ENCODE peak calls at places on chromosomes 2 and 18, in seven cellular contexts. J is mesendoderm, B is mesenchymal stem cell, U is IMR-90, Q is H9, A is trophoblast cell, Z is H1. H is an unnamed sample.

GRCh38 chr18:7155887-7156286 is 38.3 kb upstream of the LAMA1 start:
- DNase-seq in B (no peak), A (no peak), U (no peak), J (no peak), Z (no peak), Q (no peak), H (no peak)

GRCh38 chr2:149877913-149878312 is 290.3 kb upstream of the MMADHC start:
- DNase-seq in J (no peak), B (no peak), A (no peak), Z (no peak), Q (no peak), U (peak; percentile 41), H (no peak)

GRCh38 chr2:23127465-23127864 is 257.5 kb upstream of the KLHL29 start:
- DNase-seq in J (no peak), B (no peak), Q (no peak), A (no peak), Z (no peak), U (no peak), H (no peak)

GRCh38 chr2:195520671-195521155 is 136.3 kb upstream of the SLC39A10 start:
- DNase-seq in A (peak; percentile 97), U (peak; percentile 99), J (peak; percentile 73), Z (no peak), B (peak; percentile 64), Q (no peak), H (no peak)

GRCh38 chr2:121295911-121296650 is 11.1 kb upstream of the TFCP2L1 start:
- DNase-seq in U (no peak), Z (no peak), A (no peak), J (no peak), B (no peak), Q (no peak), H (no peak)

GRCh38 chr2:75047189-75047812 is 88.9 kb downstream of the POLE4 start:
- DNase-seq in Z (no peak), A (peak; percentile 29), U (peak; percentile 79), J (no peak), B (peak; percentile 29), Q (no peak), H (no peak)

GRCh38 chr2:200702646-200703118 is 109.0 kb upstream of the BZW1 start:
- DNase-seq in B (no peak), Q (no peak), U (no peak), A (peak; percentile 18), Z (no peak), J (no peak), H (no peak)

GRCh38 chr18:55405655-55406373 is 182.2 kb downstream of the TCF4 start:
- DNase-seq in Z (no peak), A (peak; percentile 8), U (peak; percentile 95), B (peak; percentile 91), J (peak; percentile 58), Q (no peak), H (no peak)

GRCh38 chr18:45316127-45316526 is 299.1 kb upstream of the SLC14A2 start:
- DNase-seq in U (no peak), B (no peak), Q (peak; percentile 48), Z (no peak), J (peak; percentile 70), A (no peak), H (no peak)

GRCh38 chr2:128503358-128504241 is 184.9 kb upstream of the HS6ST1 start:
- DNase-seq in B (no peak), A (no peak), Z (peak; percentile 30), Q (no peak), U (no peak), J (no peak), H (no peak)

GRCh38 chr18:77340815-77341214 is 91.2 kb downstream of the GALR1 start:
- DNase-seq in Q (no peak), Z (no peak), U (no peak), A (no peak), J (no peak), B (no peak), H (no peak)

GRCh38 chr18:77339093-77339492 is 89.4 kb downstream of the GALR1 start:
- DNase-seq in Q (no peak), B (no peak), A (no peak), Z (no peak), U (no peak), J (no peak), H (no peak)

GRCh38 chr18:77341527-77341926 is 91.9 kb downstream of the GALR1 start:
- DNase-seq in B (no peak), A (no peak), Z (no peak), U (no peak), Q (no peak), J (peak; percentile 14), H (no peak)

GRCh38 chr18:77342736-77343135 is 93.1 kb downstream of the GALR1 start:
- DNase-seq in Q (no peak), J (no peak), A (no peak), B (no peak), U (no peak), Z (no peak), H (no peak)

DNA sequence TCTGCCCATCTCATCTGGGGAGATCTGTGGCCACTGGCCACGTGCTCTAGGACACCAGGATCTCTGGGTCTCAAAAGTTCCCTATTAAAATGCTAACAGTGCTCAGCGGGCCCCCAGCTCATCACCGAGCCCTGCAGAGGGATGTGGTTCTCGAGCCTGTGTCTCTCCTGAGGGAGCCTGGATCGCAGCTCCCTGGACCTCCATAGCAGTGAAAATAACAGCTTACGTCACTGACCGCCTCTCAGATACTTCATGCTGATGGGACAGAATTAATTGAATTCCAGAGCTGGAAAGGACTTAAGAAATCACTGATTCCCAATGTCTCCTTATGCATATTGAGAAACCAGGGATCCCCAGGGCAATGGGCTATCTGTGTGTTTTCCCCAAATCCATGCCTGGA is 90.0 kb downstream of the GALR1 start:
- DNase-seq in A (no peak), Q (no peak), Z (no peak), J (no peak), B (no peak), U (no peak), H (no peak)
- H4K8ac ChIP-seq in A (no peak overlapping the region), Q (no peak overlapping the region), Z (no peak overlapping the region), J (no peak overlapping the region), B (no peak overlapping the region), U (no peak overlapping the region), H (no peak overlapping the region)

GRCh38 chr2:37348155-37348554 is 3.7 kb downstream of the QPCT start:
- DNase-seq in U (no peak), B (no peak), Q (no peak), A (no peak), J (no peak), Z (no peak), H (no peak)

GRCh38 chr2:37350034-37350433 is 5.6 kb downstream of the QPCT start:
- DNase-seq in Q (no peak), A (no peak), U (no peak), J (no peak), B (peak; percentile 3), Z (no peak), H (no peak)

GRCh38 chr2:37349376-37349775 is 4.9 kb downstream of the QPCT start:
- DNase-seq in A (peak; percentile 58), U (no peak), J (peak; percentile 83), Q (no peak), B (peak; percentile 65), Z (no peak), H (no peak)

GRCh38 chr2:37354571-37354970 is 10.1 kb downstream of the QPCT start:
- DNase-seq in Q (no peak), B (no peak), U (no peak), J (peak; percentile 63), A (peak; percentile 84), Z (no peak), H (no peak)

GRCh38 chr2:37350917-37351316 is 6.5 kb downstream of the QPCT start:
- DNase-seq in J (no peak), B (peak; percentile 2), A (no peak), Q (no peak), Z (no peak), U (no peak), H (no peak)
- H2AK5ac ChIP-seq in J (no peak overlapping the region), B (no peak overlapping the region), A (no peak overlapping the region), Q (no peak overlapping the region), Z (no peak overlapping the region), U (no peak overlapping the region), H (no peak overlapping the region)

GRCh38 chr18:9915291-9916066 is 1.7 kb downstream of the VAPA start:
- DNase-seq in U (peak; percentile 7), Z (no peak), B (peak; percentile 26), J (no peak), Q (no peak), A (no peak), H (no peak)

GRCh38 chr18:9914584-9915290 is 921 bp downstream of the VAPA start:
- DNase-seq in Q (peak; percentile 50), Z (peak; percentile 55), B (peak; percentile 90), J (peak; percentile 68), U (peak; percentile 84), A (peak; percentile 76), H (peak; percentile 29)

GRCh38 chr18:9914334-9914583 is 443 bp downstream of the VAPA start:
- DNase-seq in Q (no peak), A (no peak), U (no peak), Z (no peak), B (no peak), J (peak; percentile 51), H (no peak)

GRCh38 chr18:9916814-9917213 is 3.0 kb downstream of the VAPA start:
- DNase-seq in U (no peak), Z (no peak), J (no peak), Q (no peak), B (no peak), A (no peak), H (no peak)

DNA sequence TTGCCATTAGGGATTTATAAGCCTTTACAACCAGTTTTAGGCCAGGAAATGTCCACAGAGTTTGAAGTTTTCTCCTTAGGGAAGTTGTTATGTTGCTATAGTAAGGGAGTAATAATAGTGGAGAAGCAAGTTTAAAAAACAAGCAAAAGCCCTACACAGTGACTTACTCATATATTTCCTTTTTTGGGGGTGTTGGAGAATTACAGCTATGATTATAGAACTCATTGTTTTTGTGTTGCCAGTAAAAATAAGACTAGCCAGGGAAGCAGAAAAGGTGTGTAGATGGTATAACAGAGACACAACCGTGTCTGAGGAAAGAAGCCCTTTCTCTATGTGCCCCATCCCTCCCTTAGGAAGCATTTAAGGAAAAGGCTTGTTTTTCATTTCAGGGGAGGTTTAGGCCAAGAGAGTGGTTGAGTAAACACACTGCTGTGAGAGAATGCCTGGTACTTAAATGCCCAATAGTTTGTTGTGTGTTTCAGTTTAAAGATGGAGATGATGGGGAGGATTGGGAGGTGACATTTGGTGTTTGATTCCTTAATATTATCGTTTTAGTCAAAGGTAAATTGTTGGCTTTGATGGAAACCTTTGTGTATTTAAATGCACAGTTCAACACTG is 2.4 kb downstream of the VAPA start:
- DNase-seq in B (peak; percentile 53), Z (no peak), J (no peak), Q (no peak), A (no peak), U (peak; percentile 25), H (no peak)
- H4K8ac ChIP-seq in B (no peak overlapping the region), Z (no peak overlapping the region), J (no peak overlapping the region), Q (no peak overlapping the region), A (no peak overlapping the region), U (no peak overlapping the region), H (no peak overlapping the region)

GRCh38 chr2:179455824-179456223 is 191.2 kb upstream of the SESTD1 start:
- DNase-seq in J (no peak), Q (no peak), Z (no peak), A (peak; percentile 91), B (no peak), U (peak; percentile 34), H (no peak)

GRCh38 chr2:179460530-179460929 is 195.9 kb upstream of the SESTD1 start:
- DNase-seq in Q (no peak), A (peak; percentile 84), J (peak; percentile 50), Z (no peak), U (peak; percentile 96), B (peak; percentile 97), H (no peak)

GRCh38 chr2:179461367-179461886 is 196.8 kb upstream of the SESTD1 start:
- DNase-seq in A (peak; percentile 31), B (no peak), U (no peak), Q (no peak), Z (no peak), J (no peak), H (no peak)

GRCh38 chr2:179454443-179455218 is 190.0 kb upstream of the SESTD1 start:
- DNase-seq in U (peak; percentile 98), J (no peak), A (peak; percentile 71), Q (no peak), Z (no peak), B (peak; percentile 90), H (no peak)

GRCh38 chr2:179460101-179460500 is 195.5 kb upstream of the SESTD1 start:
- DNase-seq in J (no peak), Q (no peak), B (no peak), A (no peak), Z (no peak), U (no peak), H (no peak)
- H2AK5ac ChIP-seq in J (no peak overlapping the region), Q (no peak overlapping the region), B (no peak overlapping the region), A (no peak overlapping the region), Z (no peak overlapping the region), U (peak overlapping the region; percentile 29), H (no peak overlapping the region)

H was measured in neuronal stem cell.